ENCODE peak calls at places on chromosomes 2 and 18, in six cellular contexts. Y is H1, L is HCT116, B is adrenal gland, V is K562, I is A549. U is an unnamed sample.

GRCh38 chr2:1701020-1701419 is 43.3 kb downstream of the PXDN start:
- DNase-seq in Y (no peak), L (no peak), B (no peak), V (no peak), I (no peak), U (no peak)

GRCh38 chr2:144331652-144332355 is 188.1 kb downstream of the ZEB2 start:
- DNase-seq in Y (no peak), L (peak), B (peak), V (peak), I (no peak), U (peak)

GRCh38 chr2:68832161-68832869 is 38.9 kb downstream of the BMP10 start:
- DNase-seq in Y (no peak), L (no peak), B (peak), V (peak), I (peak), U (peak)

GRCh38 chr18:37391698-37392548 is 173.7 kb downstream of the CELF4 start:
- DNase-seq in Y (no peak), L (no peak), B (no peak), V (no peak), I (no peak), U (no peak)

GRCh38 chr2:175008801-175009495 is 3.8 kb upstream of the CHN1 start:
- DNase-seq in Y (no peak), L (no peak), B (no peak), V (no peak), I (no peak), U (no peak)

GRCh38 chr2:140354544-140354943 is 1574.4 kb upstream of the NXPH2 start:
- DNase-seq in Y (no peak), L (no peak), B (no peak), V (no peak), I (no peak), U (no peak)

GRCh38 chr18:3593381-3593903 is 143.5 kb downstream of the TGIF1 start:
- DNase-seq in Y (no peak), L (no peak), B (no peak), V (peak), I (peak), U (no peak)

GRCh38 chr2:37554157-37554515 is 117.3 kb downstream of the CDC42EP3 start:
- DNase-seq in Y (no peak), L (no peak), B (no peak), V (no peak), I (no peak), U (no peak)

GRCh38 chr2:241798631-241799521 is 10.1 kb upstream of the NEU4 start:
- DNase-seq in Y (no peak), L (no peak), B (no peak), V (no peak), I (no peak), U (peak)

GRCh38 chr18:29373000-29373399 is 1196.1 kb upstream of the CDH2 start:
- DNase-seq in Y (no peak), L (no peak), B (no peak), V (no peak), I (no peak), U (no peak)

GRCh38 chr2:23283653-23284052 is 101.3 kb upstream of the KLHL29 start:
- DNase-seq in Y (no peak), L (no peak), B (no peak), V (no peak), I (peak), U (no peak)

GRCh38 chr2:128377071-128377910 is 58.6 kb upstream of the HS6ST1 start:
- DNase-seq in Y (no peak), L (no peak), B (peak), V (no peak), I (no peak), U (no peak)

GRCh38 chr2:45477546-45477945 is 133.5 kb downstream of the SRBD1 start:
- DNase-seq in Y (no peak), L (no peak), B (no peak), V (no peak), I (no peak), U (no peak)

GRCh38 chr2:109348645-109349554 is 219.9 kb downstream of the SH3RF3 start:
- DNase-seq in Y (no peak), L (no peak), B (no peak), V (no peak), I (no peak), U (no peak)

GRCh38 chr2:7845332-7845731 is 836.5 kb upstream of the ID2 start:
- DNase-seq in Y (no peak), L (no peak), B (no peak), V (no peak), I (no peak), U (no peak)

GRCh38 chr18:78138993-78139496 is 840.6 kb upstream of the SALL3 start:
- DNase-seq in Y (peak), L (no peak), B (no peak), V (no peak), I (no peak), U (no peak)

GRCh38 chr18:6629635-6630140 is 99.8 kb upstream of the ARHGAP28 start:
- DNase-seq in Y (no peak), L (no peak), B (no peak), V (no peak), I (peak), U (no peak)

GRCh38 chr2:189260361-189260761 is 80.8 kb upstream of the COL5A2 start:
- DNase-seq in Y (no peak), L (no peak), B (no peak), V (no peak), I (no peak), U (no peak)

GRCh38 chr2:75429036-75429435 is 131.7 kb downstream of the EVA1A start:
- DNase-seq in Y (no peak), L (no peak), B (no peak), V (no peak), I (no peak), U (no peak)

GRCh38 chr18:29501952-29502351 is 1325.0 kb upstream of the CDH2 start:
- DNase-seq in Y (no peak), L (no peak), B (no peak), V (no peak), I (peak), U (no peak)

GRCh38 chr2:161995553-161996016 is 78.4 kb downstream of the DPP4 start:
- DNase-seq in Y (no peak), L (no peak), B (no peak), V (no peak), I (no peak), U (no peak)

GRCh38 chr2:86249176-86249842 is 50.1 kb downstream of the MRPL35 start:
- DNase-seq in Y (no peak), L (peak), B (peak), V (no peak), I (peak), U (peak)

GRCh38 chr2:38146917-38147307 is 71.0 kb upstream of the CYP1B1 start:
- DNase-seq in Y (peak), L (peak), B (peak), V (peak), I (peak), U (peak)

GRCh38 chr2:186917866-186918265 is 68.9 kb upstream of the ZSWIM2 start:
- DNase-seq in Y (no peak), L (no peak), B (no peak), V (no peak), I (no peak), U (no peak)

GRCh38 chr18:43078485-43079092 is 36.9 kb downstream of the RIT2 start:
- DNase-seq in Y (no peak), L (no peak), B (no peak), V (no peak), I (no peak), U (no peak)

GRCh38 chr2:239264838-239265651 is 135.8 kb downstream of the HDAC4 start:
- DNase-seq in Y (no peak), L (peak), B (peak), V (peak), I (peak), U (peak)

GRCh38 chr2:64975232-64975791 is 13.9 kb upstream of the SLC1A4 start:
- DNase-seq in Y (no peak), L (peak), B (peak), V (no peak), I (peak), U (no peak)

GRCh38 chr2:190637903-190638618 is 10.8 kb upstream of the NAB1 start:
- DNase-seq in Y (no peak), L (no peak), B (peak), V (no peak), I (peak), U (no peak)

DNA sequence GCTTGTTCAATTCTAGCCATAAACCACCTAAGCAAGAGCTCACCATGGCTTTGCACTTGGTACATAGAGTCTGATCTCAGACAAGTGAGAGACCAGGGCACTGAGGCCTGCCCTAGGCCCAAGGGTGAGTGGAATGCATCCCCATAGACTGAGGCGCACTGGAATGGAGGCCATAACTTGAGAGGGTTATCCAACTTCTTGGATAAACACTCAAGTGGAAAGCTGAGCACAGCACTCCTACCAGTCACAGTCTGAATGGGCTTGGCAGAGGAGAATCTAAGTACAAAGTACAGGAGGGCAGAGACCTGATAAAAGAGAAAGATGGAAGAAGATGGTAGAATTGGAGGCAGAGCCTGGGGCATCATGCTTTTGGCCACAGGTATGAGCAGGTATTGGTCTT is 30.4 kb upstream of the CASP10 start:
- DNase-seq in Y (no peak), L (no peak), B (no peak), V (no peak), I (no peak), U (no peak)
- TF ChIP-seq POLR2A in Y (no peak), L (no peak), B (no peak), V (no peak), I (no peak), U (no peak)

GRCh38 chr18:58101291-58101706 is 57.3 kb downstream of the NEDD4L start:
- DNase-seq in Y (no peak), L (no peak), B (no peak), V (no peak), I (no peak), U (no peak)

GRCh38 chr18:58102020-58102419 is 58.0 kb downstream of the NEDD4L start:
- DNase-seq in Y (no peak), L (no peak), B (no peak), V (no peak), I (no peak), U (no peak)

GRCh38 chr18:58103339-58103930 is 59.4 kb downstream of the NEDD4L start:
- DNase-seq in Y (no peak), L (no peak), B (no peak), V (peak), I (no peak), U (no peak)

GRCh38 chr18:58104071-58104470 is 60.0 kb downstream of the NEDD4L start:
- DNase-seq in Y (no peak), L (no peak), B (no peak), V (no peak), I (no peak), U (no peak)

GRCh38 chr18:58102875-58103274 is 58.8 kb downstream of the NEDD4L start:
- DNase-seq in Y (no peak), L (no peak), B (no peak), V (no peak), I (no peak), U (no peak)
- TF ChIP-seq POLR2A in Y (no peak), L (no peak), B (no peak), V (no peak), I (no peak), U (no peak)

DNA sequence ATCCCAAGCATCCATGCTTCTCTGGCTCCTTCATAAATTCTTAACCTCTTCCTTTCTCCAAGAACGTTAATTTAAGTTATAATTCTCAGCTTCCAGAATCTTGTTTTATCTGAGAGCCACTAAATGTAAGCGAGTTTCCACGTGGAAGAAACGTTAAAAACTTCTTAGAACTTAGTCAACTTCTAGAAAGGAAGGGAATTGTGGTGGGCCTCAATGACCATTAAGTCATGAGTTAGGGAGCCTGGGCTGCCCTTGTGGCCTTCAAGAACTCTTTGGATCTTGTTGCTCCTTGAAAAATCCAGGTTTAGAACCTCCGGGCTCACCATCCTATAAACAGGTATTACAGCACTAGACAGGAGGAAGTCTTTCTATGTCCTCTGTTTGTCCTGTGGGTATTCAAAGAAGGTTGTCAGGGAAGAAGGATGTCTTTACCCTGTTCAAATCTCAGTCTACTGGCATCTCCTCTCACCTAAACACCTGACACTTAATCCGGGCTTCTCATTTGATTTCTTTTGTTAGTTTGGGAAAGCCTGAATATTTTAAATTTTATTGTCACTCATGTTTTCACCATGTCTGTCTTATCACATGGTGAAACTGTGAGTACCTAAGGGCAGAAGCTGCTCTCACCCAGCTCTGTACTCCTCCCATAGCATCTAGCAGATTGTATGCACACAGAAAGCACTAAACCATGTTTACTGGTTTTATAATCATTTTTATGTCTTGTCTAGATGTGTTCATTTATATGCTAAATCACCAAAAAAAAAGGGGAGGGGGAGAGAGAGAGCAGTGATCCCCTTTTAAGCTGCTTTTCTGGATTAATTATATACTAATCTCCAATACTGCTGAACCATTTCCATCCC is 6.3 kb downstream of the RND3 start:
- DNase-seq in Y (no peak), L (no peak), B (no peak), V (no peak), I (no peak), U (no peak)
- TF ChIP-seq POLR2A in Y (no peak), L (no peak), B (no peak), V (no peak), I (no peak), U (no peak)

GRCh38 chr2:10135296-10136089 is 13.0 kb downstream of the RRM2 start:
- DNase-seq in Y (no peak), L (no peak), B (no peak), V (peak), I (peak), U (no peak)
- TF ChIP-seq POLR2A in Y (no peak), L (no peak), B (no peak), V (peak), I (no peak), U (no peak)

GRCh38 chr18:80108739-80109675 is at the start of gene ADNP2:
- DNase-seq in Y (peak), L (peak), B (peak), V (peak), I (peak), U (peak)
- TF ChIP-seq POLR2A in Y (peak), L (peak), B (peak), V (peak), I (peak), U (no peak)

GRCh38 chr2:240648650-240649275 is 23.5 kb downstream of the GPR35 start:
- DNase-seq in Y (no peak), L (no peak), B (no peak), V (no peak), I (no peak), U (no peak)

GRCh38 chr2:240649331-240649730 is 24.1 kb downstream of the GPR35 start:
- DNase-seq in Y (no peak), L (no peak), B (no peak), V (no peak), I (no peak), U (no peak)

GRCh38 chr2:240646900-240647502 is 21.7 kb downstream of the GPR35 start:
- DNase-seq in Y (no peak), L (no peak), B (no peak), V (no peak), I (no peak), U (no peak)

GRCh38 chr2:240647503-240648154 is 22.3 kb downstream of the GPR35 start:
- DNase-seq in Y (no peak), L (no peak), B (no peak), V (no peak), I (no peak), U (no peak)

GRCh38 chr2:240648155-240648649 is 22.9 kb downstream of the GPR35 start:
- DNase-seq in Y (no peak), L (no peak), B (no peak), V (no peak), I (no peak), U (no peak)
- TF ChIP-seq POLR2A in Y (no peak), L (no peak), B (no peak), V (no peak), I (no peak), U (no peak)

GRCh38 chr2:30627162-30627561 is 180.1 kb downstream of the CAPN13 start:
- DNase-seq in Y (no peak), L (no peak), B (no peak), V (no peak), I (no peak), U (no peak)
- TF ChIP-seq POLR2A in Y (no peak), L (no peak), B (no peak), V (no peak), I (no peak), U (no peak)

GRCh38 chr2:46971914-46972313 is 56.3 kb upstream of the MCFD2 start:
- DNase-seq in Y (no peak), L (no peak), B (no peak), V (no peak), I (no peak), U (no peak)

GRCh38 chr2:46973687-46974086 is 58.1 kb upstream of the MCFD2 start:
- DNase-seq in Y (no peak), L (no peak), B (no peak), V (no peak), I (no peak), U (no peak)

GRCh38 chr2:46972438-46972837 is 56.8 kb upstream of the MCFD2 start:
- DNase-seq in Y (no peak), L (no peak), B (no peak), V (no peak), I (no peak), U (no peak)

GRCh38 chr2:46967990-46968647 is 52.5 kb upstream of the MCFD2 start:
- DNase-seq in Y (no peak), L (peak), B (peak), V (peak), I (peak), U (peak)

DNA sequence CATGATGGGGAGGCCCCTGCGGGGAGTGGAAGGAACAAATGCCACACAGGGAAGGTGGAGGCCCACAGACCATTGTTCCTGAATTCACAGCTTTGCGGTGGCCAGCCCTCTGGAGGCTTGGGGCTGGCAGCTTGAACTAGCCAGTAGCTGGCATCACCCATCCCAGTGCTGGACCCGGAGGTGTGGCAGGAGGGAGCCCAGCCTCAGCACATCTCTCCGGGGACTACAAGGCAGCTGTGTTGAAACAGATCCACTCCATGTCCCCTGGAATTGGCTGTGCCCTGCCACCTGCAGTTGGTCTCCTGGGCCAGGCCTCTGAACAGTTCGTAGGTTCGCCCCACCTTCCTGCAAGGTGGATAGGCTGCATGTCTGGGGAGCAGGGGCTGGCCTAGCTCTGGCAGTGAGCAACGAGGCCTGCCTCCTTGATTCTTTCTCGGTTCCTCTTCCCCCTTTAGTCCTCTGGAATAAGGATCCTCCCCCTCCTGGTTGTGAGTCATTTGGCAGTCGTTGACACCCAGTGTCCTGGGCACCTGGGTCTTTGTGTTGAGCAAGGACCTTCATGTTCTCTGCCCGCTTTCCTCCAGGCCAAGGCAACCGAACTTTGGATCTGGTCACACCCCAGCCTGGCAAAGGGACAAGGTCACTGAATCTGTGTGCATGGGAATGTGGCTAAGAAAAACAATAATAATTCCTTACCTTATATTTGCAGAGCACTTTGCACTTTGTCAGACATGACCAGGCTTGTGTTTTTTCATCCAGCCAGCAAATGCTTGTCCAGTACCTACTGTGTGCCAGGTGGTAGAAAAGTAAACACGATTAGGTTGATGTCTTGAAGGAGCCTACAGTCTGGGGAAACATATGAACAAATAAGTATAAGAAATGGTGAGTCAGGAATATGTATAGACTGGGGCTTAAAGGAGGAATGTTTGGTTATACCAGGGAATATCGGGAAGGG is 55.0 kb upstream of the MCFD2 start:
- DNase-seq in Y (no peak), L (no peak), B (peak), V (no peak), I (peak), U (no peak)
- TF ChIP-seq POLR2A in Y (no peak), L (no peak), B (peak), V (no peak), I (no peak), U (no peak)

GRCh38 chr2:169664978-169665930 is 29.0 kb downstream of the CFAP210 start:
- DNase-seq in Y (no peak), L (no peak), B (no peak), V (peak), I (no peak), U (no peak)
- TF ChIP-seq POLR2A in Y (no peak), L (no peak), B (no peak), V (no peak), I (no peak), U (no peak)

U was measured in uterus.